ENCODE peak calls at places on chromosomes 3 and 15, in four cellular contexts. X is HepG2, C is K562, K is A549. E is an unnamed sample.

GRCh38 chr15:71182522-71182921 is 67.3 kb downstream of the THSD4 start:
- DNase-seq in C (no peak), K (no peak), X (no peak), E (no peak)

GRCh38 chr3:128448491-128448890 is 18.2 kb downstream of the DNAJB8 start:
- DNase-seq in K (no peak), X (no peak), C (no peak), E (no peak)

GRCh38 chr3:192408007-192408655 is 319.2 kb downstream of the FGF12 start:
- DNase-seq in C (no peak), X (no peak), K (no peak), E (peak)

GRCh38 chr3:149523899-149524298 is 49.4 kb downstream of the TM4SF4 start:
- DNase-seq in K (no peak), X (no peak), C (no peak), E (no peak)

GRCh38 chr15:42335074-42335473 is 24.2 kb upstream of the CAPN3 start:
- DNase-seq in K (no peak), C (no peak), X (no peak), E (no peak)

GRCh38 chr3:31704651-31705179 is 172.0 kb downstream of the STT3B start:
- DNase-seq in K (peak), X (no peak), C (no peak), E (peak)

GRCh38 chr3:128767351-128767750 is 41.4 kb downstream of the RAB7A start:
- DNase-seq in X (no peak), C (no peak), K (no peak), E (no peak)

GRCh38 chr3:187858086-187858485 is 112.8 kb upstream of the BCL6 start:
- DNase-seq in X (no peak), K (no peak), C (no peak), E (no peak)

GRCh38 chr3:129323651-129324294 is 45.1 kb downstream of the HMCES start:
- DNase-seq in K (no peak), C (peak), X (no peak), E (no peak)

GRCh38 chr15:40245666-40246065 is 6.8 kb downstream of the PAK6 start:
- DNase-seq in C (no peak), X (no peak), K (no peak), E (no peak)

GRCh38 chr3:110881069-110881468 is 190.5 kb upstream of the NECTIN3 start:
- DNase-seq in K (no peak), X (peak), C (peak), E (peak)

GRCh38 chr3:128551872-128552271 is 58.9 kb upstream of the GATA2 start:
- DNase-seq in K (no peak), C (no peak), X (no peak), E (no peak)

GRCh38 chr3:128555098-128555825 is 62.3 kb upstream of the GATA2 start:
- DNase-seq in X (no peak), C (no peak), K (no peak), E (peak)

GRCh38 chr15:80404719-80405553 is 754 bp downstream of the ARNT2 start:
- DNase-seq in X (no peak), K (peak), C (no peak), E (no peak)

GRCh38 chr3:129947916-129948315 is 26.6 kb upstream of the TRH start:
- DNase-seq in K (no peak), C (no peak), X (no peak), E (no peak)

GRCh38 chr3:138846350-138846756 is 11.6 kb upstream of the PIK3CB start:
- DNase-seq in K (no peak), X (peak), C (no peak), E (no peak)

GRCh38 chr3:138097192-138097829 is 18.1 kb downstream of the DZIP1L start:
- DNase-seq in C (peak), X (no peak), K (peak), E (no peak)

GRCh38 chr3:138433892-138434275 is 532 bp upstream of the ESYT3 start:
- DNase-seq in C (no peak), K (no peak), X (no peak), E (no peak)

GRCh38 chr15:76340198-76340801 is 3.7 kb downstream of the ISL2 start:
- DNase-seq in X (no peak), K (no peak), C (no peak), E (peak)

GRCh38 chr3:187997946-187998561 is 155.9 kb upstream of the LPP start:
- DNase-seq in X (peak), C (no peak), K (no peak), E (no peak)

GRCh38 chr3:55549172-55549571 is 62.1 kb upstream of the WNT5A start:
- DNase-seq in C (no peak), X (no peak), K (no peak), E (no peak)

GRCh38 chr3:186075489-186075888 is 33.4 kb downstream of the ETV5 start:
- DNase-seq in K (no peak), X (no peak), C (no peak), E (no peak)

GRCh38 chr3:194654443-194654842 is 17.5 kb downstream of the LSG1 start:
- DNase-seq in K (no peak), C (no peak), X (no peak), E (no peak)

GRCh38 chr15:71542836-71543235 is 267.5 kb upstream of the NR2E3 start:
- DNase-seq in X (no peak), K (no peak), C (no peak), E (no peak)

GRCh38 chr15:99109555-99110021 is 4.7 kb downstream of the SYNM start:
- DNase-seq in X (no peak), C (no peak), K (no peak), E (no peak)

GRCh38 chr3:14505001-14505802 is 34.9 kb downstream of the GRIP2 start:
- DNase-seq in X (no peak), C (no peak), K (no peak), E (no peak)

GRCh38 chr3:114451561-114452018 is 157.8 kb downstream of the TIGIT start:
- DNase-seq in K (no peak), C (no peak), X (peak), E (peak)

GRCh38 chr3:112931737-112932521 is 43.0 kb downstream of the CD200R1 start:
- DNase-seq in C (no peak), X (no peak), K (no peak), E (no peak)

GRCh38 chr3:55341502-55342031 is 145.5 kb downstream of the WNT5A start:
- DNase-seq in C (no peak), X (no peak), K (no peak), E (no peak)

GRCh38 chr15:70670680-70671079 is 92.7 kb downstream of the UACA start:
- DNase-seq in X (no peak), C (no peak), K (no peak), E (peak)

GRCh38 chr3:45559560-45560118 is 34.9 kb upstream of the LIMD1 start:
- DNase-seq in X (no peak), K (no peak), C (no peak), E (no peak)

GRCh38 chr15:78944202-78944625 is 632 bp downstream of the CTSH start:
- DNase-seq in K (no peak), X (no peak), C (no peak), E (no peak)

GRCh38 chr3:111737712-111738097 is 121.4 kb upstream of the PHLDB2 start:
- DNase-seq in K (no peak), X (peak), C (no peak), E (no peak)

GRCh38 chr15:58495836-58496501 is 64.2 kb downstream of the LIPC start:
- DNase-seq in K (no peak), C (no peak), X (no peak), E (no peak)

GRCh38 chr15:55708720-55709119 is 34.2 kb downstream of the PRTG start:
- DNase-seq in K (no peak), C (no peak), X (peak), E (no peak)

GRCh38 chr15:65532738-65533051 is 2.4 kb downstream of the HACD3 start:
- DNase-seq in C (peak), X (peak), K (peak), E (no peak)

GRCh38 chr3:24494616-24495333 is at the start of gene THRB:
- DNase-seq in X (peak), K (peak), C (peak), E (peak)

DNA sequence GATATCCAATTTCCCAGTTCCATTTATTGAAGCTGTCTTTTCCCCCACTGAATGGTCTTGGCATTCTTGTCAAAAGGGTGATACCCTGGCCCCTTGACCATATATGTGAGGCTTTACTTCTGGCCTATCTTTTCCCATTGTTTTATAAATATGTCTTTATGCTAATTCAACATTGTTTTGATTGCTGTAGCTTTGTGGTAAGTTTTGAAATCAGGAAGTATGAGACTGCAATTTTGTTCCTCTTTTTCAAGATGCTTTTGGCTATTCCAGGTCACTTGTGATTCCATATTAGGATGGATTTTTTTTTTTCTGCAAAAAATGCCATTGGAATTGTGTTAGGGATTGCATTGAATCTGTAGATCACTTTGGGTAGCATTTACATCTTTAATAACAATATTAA is 141.2 kb upstream of the MANF start:
- DNase-seq in X (no peak), K (no peak), C (no peak), E (no peak)
- TF ChIP-seq MYC in X (no peak), K (no peak), C (no peak), E (no peak)

GRCh38 chr15:74614744-74615312 is 808 bp upstream of the CLK3 start:
- DNase-seq in K (no peak), C (peak), X (no peak), E (no peak)
- TF ChIP-seq JUN in K (no peak), C (no peak), X (no peak), E (no peak)

GRCh38 chr3:120348981-120349818 is at the start of gene LRRC58:
- DNase-seq in K (peak), X (peak), C (peak), E (peak)

GRCh38 chr3:120348065-120348980 is 831 bp downstream of the LRRC58 start:
- DNase-seq in X (peak), K (peak), C (peak), E (peak)

GRCh38 chr3:120352017-120352416 is 2.9 kb upstream of the LRRC58 start:
- DNase-seq in K (no peak), C (no peak), X (no peak), E (no peak)

GRCh38 chr3:120350431-120350941 is 1.3 kb upstream of the LRRC58 start:
- DNase-seq in K (peak), X (peak), C (peak), E (peak)

DNA sequence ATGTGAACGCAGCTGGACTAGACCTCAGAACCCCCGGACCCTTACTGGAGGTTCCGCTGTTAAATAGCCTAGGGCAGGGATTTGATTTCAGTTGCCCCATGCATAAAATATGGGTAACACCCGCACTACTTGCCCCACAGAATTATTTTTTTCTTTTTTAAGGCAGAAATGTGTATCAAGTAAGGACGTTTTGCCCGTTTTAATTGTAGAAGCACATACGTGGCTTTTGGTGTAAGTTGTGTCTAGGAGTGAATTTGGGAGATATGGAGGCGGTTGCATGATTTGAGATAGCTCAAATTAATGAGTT is 618 bp upstream of the LRRC58 start:
- DNase-seq in X (no peak), K (peak), C (no peak), E (no peak)
- TF ChIP-seq MYC in X (no peak), K (no peak), C (no peak), E (no peak)

DNA sequence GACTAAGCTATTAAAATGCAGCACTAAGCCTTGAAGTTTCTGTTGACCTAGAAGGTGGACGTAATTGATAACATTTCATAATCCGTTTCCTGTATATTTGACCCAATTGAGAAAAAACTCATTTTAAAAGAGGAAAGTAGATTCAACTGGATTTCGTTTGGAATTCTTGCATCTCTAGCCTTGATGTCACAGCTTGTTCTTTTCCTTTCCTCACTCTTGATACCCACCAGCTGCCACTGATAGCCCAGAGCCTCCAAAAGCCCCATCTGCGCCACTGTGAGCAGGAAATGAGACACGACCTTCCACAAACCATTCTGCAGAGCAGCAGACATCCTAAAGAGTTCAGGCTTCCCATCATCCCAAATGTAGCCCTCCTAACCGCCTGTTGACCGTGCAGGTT is 61.8 kb downstream of the FOXB1 start:
- DNase-seq in K (no peak), X (no peak), C (no peak), E (no peak)
- TF ChIP-seq JUN in K (no peak), X (no peak), C (no peak), E (no peak)

DNA sequence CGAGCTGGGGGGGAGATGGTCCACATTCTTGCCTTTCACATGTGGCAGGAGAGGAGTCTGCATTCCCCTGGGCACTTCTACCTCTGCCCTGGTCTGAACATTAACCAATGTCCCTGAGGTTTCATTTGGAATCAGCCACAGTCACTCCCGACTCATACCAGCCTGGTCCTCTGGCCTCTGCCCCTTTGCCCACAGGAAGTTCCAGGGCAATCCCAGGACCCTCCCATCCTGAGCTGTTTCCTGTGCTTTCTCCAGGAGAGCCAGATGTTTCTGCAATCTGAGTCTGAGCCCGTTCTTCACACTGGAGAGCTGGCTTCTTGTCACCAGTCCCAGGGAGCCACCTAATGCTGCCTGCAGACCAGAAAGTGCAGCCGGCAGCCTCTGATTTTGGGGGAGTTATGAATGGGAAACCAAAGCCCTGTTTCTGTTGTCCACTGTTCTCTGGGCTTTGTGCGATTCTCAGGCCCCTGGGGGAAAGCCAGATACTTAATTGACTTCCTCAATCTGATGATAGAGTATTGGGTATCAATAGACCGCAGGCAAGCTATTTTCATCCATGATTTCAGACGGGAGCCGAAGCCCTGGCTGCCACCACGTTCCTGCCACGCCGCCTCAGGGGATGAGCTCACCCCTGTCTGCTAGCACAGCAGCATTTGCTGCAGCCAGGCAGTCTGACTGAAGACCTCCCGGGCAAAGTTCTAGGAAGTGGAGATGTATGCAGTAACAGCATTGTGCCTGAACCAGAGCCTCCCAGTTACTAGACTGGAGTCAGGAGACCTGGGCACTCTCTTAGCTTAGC is 69.6 kb downstream of the ISG20 start:
- DNase-seq in C (no peak), K (no peak), X (no peak), E (no peak)
- TF ChIP-seq MYC in C (no peak), K (no peak), X (no peak), E (no peak)

GRCh38 chr15:92800013-92800412 is 100.1 kb upstream of the CHD2 start:
- DNase-seq in K (no peak), C (no peak), X (no peak), E (no peak)
- TF ChIP-seq JUN in K (no peak), C (no peak), X (no peak), E (no peak)

GRCh38 chr15:69661871-69662667 is 209.5 kb downstream of the RPLP1 start:
- DNase-seq in K (no peak), X (no peak), C (peak), E (no peak)
- TF ChIP-seq MYC in K (no peak), X (no peak), C (no peak), E (no peak)

DNA sequence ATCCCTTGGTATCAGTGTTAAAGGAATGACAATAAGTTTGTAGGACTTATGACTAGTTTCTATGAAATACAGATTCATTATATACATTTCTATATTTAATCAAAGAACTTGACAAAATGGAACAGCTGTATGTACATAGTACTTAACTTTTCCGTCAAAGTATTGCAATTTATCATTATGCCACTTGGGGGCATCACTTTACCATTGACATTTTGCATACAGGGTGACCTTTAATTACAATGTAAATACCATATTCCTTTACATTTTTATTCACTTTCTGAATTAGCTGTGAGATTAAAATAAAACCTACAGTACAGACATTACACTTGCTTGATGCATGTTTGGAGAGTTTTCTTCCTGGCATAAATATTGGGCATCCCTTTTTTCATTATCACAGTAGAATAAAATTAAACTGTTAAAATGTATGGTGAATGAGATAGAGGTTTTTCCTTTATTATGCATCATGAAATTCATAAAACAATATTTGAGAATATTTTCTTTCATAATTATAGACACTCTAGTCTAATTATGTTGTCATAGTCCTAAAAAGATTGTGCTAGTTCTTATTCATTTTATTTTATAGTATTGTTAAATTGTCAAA is 6.9 kb downstream of the NEK11 start:
- DNase-seq in C (peak), X (peak), K (peak), E (peak)
- TF ChIP-seq JUN in C (no peak), X (no peak), K (no peak), E (no peak)

GRCh38 chr3:12289562-12289961 is 692 bp downstream of the PPARG start:
- DNase-seq in C (no peak), X (no peak), K (no peak), E (no peak)

GRCh38 chr3:12286927-12287726 is 1.7 kb upstream of the PPARG start:
- DNase-seq in K (no peak), C (no peak), X (no peak), E (no peak)

GRCh38 chr3:12286504-12286903 is 2.4 kb upstream of the PPARG start:
- DNase-seq in X (no peak), K (no peak), C (no peak), E (no peak)

GRCh38 chr3:12287727-12288465 is 974 bp upstream of the PPARG start:
- DNase-seq in C (no peak), X (no peak), K (no peak), E (no peak)

DNA sequence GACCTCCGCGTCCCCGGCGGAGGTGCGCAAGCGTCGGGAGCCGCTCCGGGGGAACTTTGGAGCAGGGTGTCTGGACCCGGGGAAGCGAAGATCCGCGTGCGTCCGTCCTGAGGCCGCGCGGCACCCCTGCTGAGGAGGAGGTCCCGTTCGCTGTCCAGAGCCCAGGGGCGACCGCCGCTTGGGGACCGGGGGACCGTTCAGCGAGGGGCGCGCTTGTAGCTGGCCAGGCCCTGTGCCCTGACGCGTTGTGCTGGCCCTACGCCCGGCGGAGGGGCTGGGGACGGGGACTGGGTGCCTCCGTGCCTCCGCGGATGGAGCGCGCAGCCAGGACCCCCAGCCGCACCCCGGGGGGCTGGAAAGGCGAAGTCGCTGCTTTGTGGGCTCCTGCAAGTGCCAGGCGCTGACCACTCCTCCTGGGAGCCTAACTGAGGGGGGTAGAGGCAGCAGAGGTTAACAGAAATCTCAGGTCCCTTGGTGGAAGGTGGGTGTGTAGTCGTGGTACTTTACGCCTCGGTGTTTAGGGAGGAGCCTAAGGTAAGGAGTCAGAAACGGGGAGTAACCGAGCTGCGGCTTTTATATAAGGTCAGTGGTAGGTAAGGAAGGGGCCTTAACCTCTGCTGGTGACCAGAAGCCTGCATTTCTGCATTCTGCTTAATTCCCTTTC is at the start of gene PPARG:
- DNase-seq in K (peak), X (peak), C (no peak), E (no peak)
- TF ChIP-seq MYC in K (peak), X (no peak), C (no peak), E (no peak)

GRCh38 chr3:177371903-177372302 is 174.6 kb upstream of the TBL1XR1 start:
- DNase-seq in X (no peak), C (no peak), K (no peak), E (no peak)
- TF ChIP-seq JUN in X (no peak), C (no peak), K (no peak), E (no peak)

E was measured in endothelial cell of umbilical vein.